ENCODE peak calls at places on chromosomes 12 and 14, in seven cellular contexts. Y, E, N, I, D, T and U are unnamed samples.

GRCh38 chr14:87343641-87344040 is 649.3 kb downstream of the GALC start:
- DNase-seq in T (no peak), I (no peak), D (no peak), N (no peak), E (no peak), Y (no peak), U (no peak)

GRCh38 chr12:114769634-114770033 is 85.7 kb upstream of the TBX3 start:
- DNase-seq in I (peak), T (no peak), E (no peak), D (no peak), Y (no peak), N (no peak), U (no peak)

GRCh38 chr12:49951411-49952105 is 1.0 kb downstream of the AQP2 start:
- DNase-seq in I (no peak), Y (no peak), N (no peak), E (no peak), T (no peak), D (peak), U (no peak)

GRCh38 chr14:101595887-101596721 is 34.8 kb downstream of the DIO3 start:
- DNase-seq in D (no peak), Y (no peak), I (no peak), T (no peak), E (no peak), N (no peak), U (no peak)

GRCh38 chr12:55072093-55072492 is 52.3 kb downstream of the NEUROD4 start:
- DNase-seq in Y (no peak), E (peak), T (peak), D (no peak), N (peak), I (no peak), U (no peak)

GRCh38 chr12:1838223-1838993 is 18.0 kb downstream of the LRTM2 start:
- DNase-seq in N (no peak), E (no peak), Y (no peak), I (no peak), T (no peak), D (no peak), U (no peak)

GRCh38 chr12:724194-724855 is 28.1 kb upstream of the WNK1 start:
- DNase-seq in D (no peak), N (no peak), T (no peak), E (no peak), Y (no peak), I (no peak), U (no peak)

GRCh38 chr14:37546621-37547447 is 48.2 kb downstream of the FOXA1 start:
- DNase-seq in Y (peak), N (peak), E (no peak), I (no peak), D (no peak), T (no peak), U (no peak)

GRCh38 chr12:130849561-130850417 is 10.7 kb upstream of the STX2 start:
- DNase-seq in T (peak), Y (no peak), I (no peak), E (no peak), D (no peak), N (no peak), U (no peak)

GRCh38 chr14:103871596-103872480 is 24.5 kb upstream of the PPP1R13B start:
- DNase-seq in I (no peak), E (peak), N (no peak), T (peak), Y (no peak), D (no peak), U (no peak)

GRCh38 chr12:106128526-106129430 is 10.0 kb downstream of the NUAK1 start:
- DNase-seq in Y (no peak), D (no peak), E (no peak), T (no peak), I (no peak), N (no peak), U (no peak)

GRCh38 chr12:19707948-19708409 is 268.7 kb downstream of the AEBP2 start:
- DNase-seq in I (no peak), T (no peak), D (no peak), Y (peak), N (peak), E (no peak), U (no peak)
- TF ChIP-seq CTCF in I (peak), T (no peak), D (no peak), Y (peak), N (peak), E (no peak), U (peak)

DNA sequence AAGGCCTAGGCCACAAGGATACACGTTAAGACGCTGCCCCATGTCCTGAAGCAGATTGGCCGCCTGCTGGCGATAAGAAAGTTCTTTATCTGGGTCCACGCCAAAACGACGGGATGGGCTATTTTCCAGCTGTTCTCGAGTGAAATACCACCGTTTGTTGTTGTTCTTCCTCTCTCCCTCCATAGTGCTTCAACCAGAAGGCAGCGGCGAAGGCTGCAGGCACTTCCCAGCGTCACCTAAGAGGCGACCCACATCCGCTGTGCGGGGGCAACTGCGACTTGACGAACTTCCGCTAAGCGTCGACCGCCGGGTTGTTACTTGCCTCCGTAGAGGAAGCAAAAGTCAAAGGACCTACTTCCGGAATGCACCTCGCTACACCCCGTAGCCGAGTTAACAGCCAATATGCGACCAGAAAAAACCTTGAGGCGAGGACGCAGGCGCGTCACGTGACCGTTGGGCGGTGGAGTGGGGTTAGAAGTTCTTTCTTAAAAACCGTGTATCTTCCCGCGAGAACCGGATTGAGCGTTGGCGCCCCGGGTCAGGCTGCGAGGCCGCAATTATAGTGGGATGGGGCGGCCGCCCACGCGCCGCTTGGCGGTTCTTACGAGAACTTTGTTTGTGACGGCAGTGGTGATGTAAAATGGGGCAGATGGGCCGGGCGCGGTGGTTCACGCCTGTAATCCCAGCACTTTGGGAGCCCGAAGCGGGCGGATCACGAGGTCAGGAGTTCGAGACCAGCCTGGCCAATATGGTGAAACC is at the start of gene CCNT1:
- DNase-seq in D (peak), E (peak), Y (peak), N (peak), I (peak), T (peak), U (peak)
- TF ChIP-seq CTCF in D (peak), E (no peak), Y (peak), N (peak), I (peak), T (no peak), U (peak)

GRCh38 chr12:63668028-63668799 is at the start of gene DPY19L2:
- DNase-seq in N (peak), Y (peak), D (peak), I (no peak), E (peak), T (peak), U (peak)
- TF ChIP-seq CTCF in N (no peak), Y (no peak), D (no peak), I (no peak), E (no peak), T (no peak), U (no peak)

GRCh38 chr14:73935666-73936065 is 14.2 kb downstream of the FAM161B start:
- DNase-seq in D (no peak), E (no peak), I (no peak), Y (no peak), N (no peak), T (no peak), U (no peak)
- TF ChIP-seq CTCF in D (no peak), E (no peak), I (peak), Y (peak), N (peak), T (no peak), U (peak)